ENCODE peak calls at places on chromosomes 5 and 9, in six cellular contexts. B is left ventricle myocardium inferior, A is heart left ventricle, X is lung, W is neural progenitor cell, Z is uterus. K is an unnamed sample.

GRCh38 chr9:121286973-121287721 is 19.2 kb downstream of the GSN start:
- DNase-seq in B (peak; percentile 87), W (peak; percentile 83), Z (peak; percentile 90), X (peak; percentile 81), A (peak; percentile 87), K (peak; percentile 97)

GRCh38 chr9:71036501-71036900 is 84.9 kb downstream of the TRPM3 start:
- DNase-seq in Z (no peak), X (peak; percentile 43), W (no peak), B (no peak), A (no peak), K (no peak)

GRCh38 chr5:139755892-139756671 is 39.5 kb upstream of the PSD2 start:
- DNase-seq in X (no peak), B (no peak), W (peak; percentile 88), Z (no peak), A (no peak), K (peak; percentile 52)

GRCh38 chr9:29199975-29200374 is 1626.7 kb upstream of the C9orf72 start:
- DNase-seq in W (no peak), B (no peak), X (no peak), A (no peak), Z (no peak), K (no peak)

GRCh38 chr5:139148986-139149385 is 49.2 kb downstream of the SIL1 start:
- DNase-seq in B (no peak), Z (no peak), X (no peak), A (no peak), W (no peak), K (no peak)

GRCh38 chr5:40831346-40832210 is 3.4 kb downstream of the RPL37 start:
- DNase-seq in Z (no peak), B (no peak), A (no peak), X (no peak), W (no peak), K (no peak)

GRCh38 chr5:132907161-132907560 is 33.7 kb downstream of the LEAP2 start:
- DNase-seq in X (no peak), B (no peak), Z (no peak), A (no peak), W (no peak), K (no peak)

GRCh38 chr9:97840521-97840920 is 12.5 kb upstream of the FOXE1 start:
- DNase-seq in X (no peak), Z (no peak), A (no peak), W (no peak), B (no peak), K (no peak)

GRCh38 chr5:119270121-119270565 is 85.7 kb upstream of the TNFAIP8 start:
- DNase-seq in X (no peak), B (no peak), Z (no peak), W (no peak), A (no peak), K (no peak)

GRCh38 chr9:120698766-120699165 is 15.5 kb downstream of the MEGF9 start:
- DNase-seq in B (no peak), W (no peak), Z (no peak), X (no peak), A (no peak), K (no peak)

GRCh38 chr9:90726215-90726614 is 75.4 kb upstream of the SYK start:
- DNase-seq in W (peak; percentile 19), B (no peak), X (no peak), Z (no peak), A (no peak), K (no peak)

GRCh38 chr9:100933656-100934055 is 94.9 kb upstream of the PLPPR1 start:
- DNase-seq in Z (no peak), B (no peak), X (no peak), W (no peak), A (no peak), K (no peak)

GRCh38 chr5:93342563-93343061 is 238.4 kb downstream of the NR2F1-AS1 start:
- DNase-seq in Z (no peak), B (no peak), A (no peak), X (no peak), W (no peak), K (no peak)

GRCh38 chr9:19769213-19769612 is 19.6 kb downstream of the SLC24A2 start:
- DNase-seq in B (no peak), X (no peak), W (no peak), Z (no peak), A (no peak), K (no peak)

GRCh38 chr9:136178773-136179075 is 26.2 kb downstream of the LHX3 start:
- DNase-seq in Z (no peak), X (no peak), A (no peak), B (no peak), W (peak; percentile 61), K (no peak)

GRCh38 chr9:127938298-127938690 is 640 bp upstream of the DPM2 start:
- DNase-seq in A (no peak), W (no peak), B (peak; percentile 58), Z (no peak), X (peak; percentile 28), K (no peak)

GRCh38 chr5:159890141-159890540 is 26.1 kb upstream of the ADRA1B start:
- DNase-seq in X (no peak), Z (no peak), W (no peak), A (no peak), B (no peak), K (no peak)

GRCh38 chr5:158154226-158155005 is 295.5 kb upstream of the CLINT1 start:
- DNase-seq in A (peak; percentile 30), B (no peak), W (no peak), X (no peak), Z (peak; percentile 72), K (no peak)

GRCh38 chr9:99401826-99402225 is 179.7 kb downstream of the SEC61B start:
- DNase-seq in X (no peak), A (no peak), W (no peak), B (no peak), Z (no peak), K (no peak)

GRCh38 chr5:157608972-157609565 is 33.5 kb upstream of the ADAM19 start:
- DNase-seq in W (no peak), Z (no peak), X (no peak), A (no peak), B (no peak), K (no peak)

GRCh38 chr5:59817536-59817935 is 76.0 kb downstream of the PDE4D start:
- DNase-seq in W (no peak), A (no peak), Z (no peak), X (no peak), B (no peak), K (no peak)

GRCh38 chr9:134564431-134565170 is 77.0 kb upstream of the COL5A1 start:
- DNase-seq in X (no peak), A (no peak), W (no peak), B (no peak), Z (peak; percentile 2), K (no peak)
- TF ChIP-seq CTCF in X (no peak), A (no peak), W (no peak), B (no peak), Z (no peak), K (no peak)

DNA sequence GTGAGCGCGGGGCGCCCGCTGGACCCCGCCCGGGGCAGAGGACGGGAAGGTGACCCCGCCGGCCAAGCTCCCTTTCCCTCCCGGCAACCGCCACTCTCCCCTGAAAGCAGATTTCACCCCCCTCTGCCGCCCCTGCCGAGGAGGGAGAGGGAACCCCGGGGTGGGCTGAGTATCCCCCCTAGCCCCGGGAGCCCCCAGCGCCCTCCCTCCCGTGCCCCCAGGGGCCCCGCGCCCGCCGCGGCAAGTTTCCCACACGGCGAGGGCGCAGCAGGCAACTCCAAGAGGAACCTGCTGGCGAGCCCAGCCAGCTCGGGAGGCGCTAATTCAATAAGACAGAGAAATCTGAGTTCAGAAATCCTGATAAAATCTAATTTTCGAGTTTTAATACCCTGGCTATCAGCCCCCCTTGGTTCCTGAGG is 1.6 kb downstream of the NTNG2 start:
- DNase-seq in X (no peak), A (no peak), B (no peak), W (peak; percentile 65), Z (no peak), K (no peak)
- H3K4me3 ChIP-seq in X (peak overlapping the region; percentile 64), A (peak overlapping the region; percentile 80), B (peak overlapping the region; percentile 74), W (peak overlapping the region; percentile 74), Z (no peak overlapping the region), K (no peak overlapping the region)

GRCh38 chr5:178780581-178781498 is 50.4 kb upstream of the ZNF354A start:
- DNase-seq in B (no peak), W (no peak), X (no peak), A (no peak), Z (no peak), K (no peak)
- H3K9me3 ChIP-seq in B (no peaks in the 10 kb centered on the region), W (no peaks in the 10 kb centered on the region), X (no peaks in the 10 kb centered on the region), A (no peaks in the 10 kb centered on the region), Z (no peaks in the 10 kb centered on the region), K (no peaks in the 10 kb centered on the region)

GRCh38 chr9:35658894-35659220 is 765 bp downstream of the CCDC107 start:
- DNase-seq in X (no peak), A (no peak), B (peak; percentile 42), W (peak; percentile 47), Z (peak; percentile 53), K (no peak)

GRCh38 chr9:35656340-35656739 is 1.5 kb downstream of the RMRP start:
- DNase-seq in X (no peak), A (no peak), B (no peak), Z (no peak), W (no peak), K (no peak)

GRCh38 chr9:35657327-35658143 is at the start of gene RMRP:
- DNase-seq in W (peak; percentile 98), A (peak; percentile 98), B (peak; percentile 97), X (peak; percentile 98), Z (peak; percentile 97), K (peak; percentile 98)

GRCh38 chr9:35658144-35658893 is at the start of gene CCDC107:
- DNase-seq in Z (peak; percentile 86), A (peak; percentile 90), W (peak; percentile 94), B (peak; percentile 87), X (peak; percentile 82), K (no peak)

GRCh38 chr9:35656841-35657326 is 935 bp downstream of the RMRP start:
- DNase-seq in W (no peak), Z (no peak), B (no peak), X (no peak), A (no peak), K (no peak)
- TF ChIP-seq CTCF in W (no peak), Z (no peak), B (no peak), X (no peak), A (no peak), K (no peak)

DNA sequence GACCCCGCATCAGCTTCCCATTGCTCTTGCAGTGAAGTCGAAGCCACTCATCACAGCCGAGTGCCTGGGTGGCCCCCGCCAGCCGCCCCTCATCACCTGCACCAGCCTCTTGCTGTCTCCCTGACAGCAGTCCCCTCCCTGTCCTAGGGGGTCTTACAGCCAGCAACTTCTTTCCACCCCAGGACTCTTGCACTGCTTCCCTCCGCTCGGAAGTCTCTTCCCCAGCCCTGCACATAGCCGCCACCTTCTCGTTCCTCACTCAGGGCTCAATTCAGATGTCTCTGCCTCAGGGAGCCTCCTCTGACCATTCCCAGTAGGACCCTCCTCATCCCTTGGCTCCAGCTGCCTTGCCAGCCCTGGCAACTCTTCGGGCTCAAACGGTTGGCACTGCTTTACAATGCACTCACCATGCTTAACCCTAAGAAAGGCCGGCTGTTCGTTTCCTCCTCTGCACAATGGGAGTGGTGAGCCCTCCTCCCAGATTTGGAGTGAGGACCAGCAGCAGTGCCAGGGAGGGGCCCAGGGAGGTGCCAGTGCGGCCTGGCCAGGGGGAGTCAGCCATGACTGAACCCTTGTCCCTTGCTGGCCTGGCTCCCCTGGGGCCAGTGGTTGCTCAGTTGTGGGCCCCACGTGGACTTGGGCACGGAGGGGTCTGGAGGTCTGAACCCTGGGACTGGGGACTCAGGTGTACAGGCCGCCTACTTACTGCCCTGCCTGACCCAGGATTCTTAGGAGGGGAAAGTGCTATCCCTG is 6.1 kb downstream of the TCF7 start:
- DNase-seq in B (no peak), A (no peak), W (no peak), X (no peak), Z (no peak), K (no peak)
- H3K4me3 ChIP-seq in B (no peak overlapping the region), A (no peak overlapping the region), W (no peak overlapping the region), X (no peak overlapping the region), Z (no peak overlapping the region), K (no peak overlapping the region)

GRCh38 chr5:140767444-140767843 is 18.5 kb upstream of the PCDHA1 start:
- DNase-seq in B (no peak), Z (no peak), X (no peak), A (no peak), W (no peak), K (no peak)

GRCh38 chr5:140764177-140765020 is 21.5 kb upstream of the PCDHA1 start:
- DNase-seq in W (no peak), X (no peak), A (no peak), B (no peak), Z (no peak), K (no peak)
- H3K9me3 ChIP-seq in W (peaks cover 40% of the 10 kb centered on the region), X (peaks cover 42% of the 10 kb centered on the region), A (peaks cover 98% of the 10 kb centered on the region), B (peaks cover 100% of the 10 kb centered on the region), Z (peaks cover 53% of the 10 kb centered on the region), K (peaks cover 43% of the 10 kb centered on the region)